ENCODE peak calls at places on chromosome 22, in nine cellular contexts. U, F, S, Z, N, T, C, I and H are unnamed samples. For H3K4me1, the result is how much of the 10 kb centered on the place peaks cover.

GRCh38 chr22:48607901-48608650 is 1219.6 kb downstream of the BRD1 start:
- DNase-seq in U (no peak), F (no peak), S (no peak), Z (no peak), N (no peak), T (no peak), C (no peak), I (no peak), H (no peak)

GRCh38 chr22:49554741-49555140 is 272.9 kb downstream of the BRD1 start:
- DNase-seq in U (peak), F (no peak), S (no peak), Z (no peak), N (no peak), T (no peak), C (no peak), I (no peak), H (no peak)

GRCh38 chr22:43750751-43751150 is 61.4 kb downstream of the EFCAB6 start:
- DNase-seq in U (no peak), F (no peak), S (no peak), Z (no peak), N (no peak), T (no peak), C (no peak), I (no peak), H (no peak)

GRCh38 chr22:49869855-49870712 is 16.4 kb downstream of the ZBED4 start:
- DNase-seq in U (no peak), F (no peak), S (no peak), Z (no peak), N (no peak), T (peak), C (no peak), I (no peak), H (no peak)

GRCh38 chr22:36194971-36195370 is 6.6 kb downstream of the APOL4 start:
- DNase-seq in U (peak), F (peak), S (peak), Z (peak), N (peak), T (peak), C (peak), I (peak), H (peak)

GRCh38 chr22:28417426-28417825 is 262.2 kb downstream of the TTC28 start:
- DNase-seq in U (no peak), F (no peak), S (no peak), Z (no peak), N (no peak), T (no peak), C (no peak), I (no peak), H (no peak)

GRCh38 chr22:43745783-43746356 is 66.2 kb downstream of the EFCAB6 start:
- DNase-seq in U (no peak), F (no peak), S (no peak), Z (no peak), N (no peak), T (no peak), C (no peak), I (no peak), H (no peak)

GRCh38 chr22:44372611-44373010 is 59.9 kb upstream of the SHISAL1 start:
- DNase-seq in U (no peak), F (no peak), S (no peak), Z (no peak), N (no peak), T (no peak), C (no peak), I (no peak), H (no peak)

GRCh38 chr22:48505891-48506290 is 1321.8 kb downstream of the BRD1 start:
- DNase-seq in U (no peak), F (no peak), S (no peak), Z (no peak), N (no peak), T (no peak), C (no peak), I (no peak), H (no peak)

GRCh38 chr22:17272511-17272991 is 53.3 kb upstream of the ADA2 start:
- DNase-seq in U (no peak), F (no peak), S (no peak), Z (no peak), N (no peak), T (no peak), C (no peak), I (no peak), H (no peak)

GRCh38 chr22:40194656-40195055 is 16.9 kb downstream of the TNRC6B start:
- DNase-seq in U (no peak), F (no peak), S (no peak), Z (no peak), N (no peak), T (no peak), C (no peak), I (no peak), H (no peak)

GRCh38 chr22:44648821-44649566 is 53.0 kb upstream of the PRR5 start:
- DNase-seq in U (peak), F (peak), S (no peak), Z (no peak), N (no peak), T (no peak), C (no peak), I (peak), H (no peak)

GRCh38 chr22:49381595-49382450 is 445.9 kb downstream of the BRD1 start:
- DNase-seq in U (no peak), F (no peak), S (no peak), Z (no peak), N (no peak), T (no peak), C (no peak), I (no peak), H (no peak)

GRCh38 chr22:49971232-49972162 is 10.9 kb downstream of the PIM3 start:
- DNase-seq in U (peak), F (peak), S (peak), Z (peak), N (peak), T (peak), C (peak), I (peak), H (peak)

GRCh38 chr22:22180738-22181514 is 63.7 kb upstream of the VPREB1 start:
- DNase-seq in U (no peak), F (no peak), S (no peak), Z (no peak), N (no peak), T (no peak), C (no peak), I (no peak), H (no peak)

GRCh38 chr22:35555941-35556547 is 15.4 kb downstream of the RASD2 start:
- DNase-seq in U (no peak), F (no peak), S (no peak), Z (no peak), N (no peak), T (no peak), C (no peak), I (no peak), H (no peak)

GRCh38 chr22:24460418-24461089 is 33.2 kb downstream of the ADORA2A start:
- DNase-seq in U (no peak), F (no peak), S (no peak), Z (no peak), N (no peak), T (peak), C (no peak), I (no peak), H (no peak)

GRCh38 chr22:27999876-28000275 is 80.8 kb upstream of the PITPNB start:
- DNase-seq in U (no peak), F (no peak), S (no peak), Z (no peak), N (no peak), T (no peak), C (no peak), I (no peak), H (no peak)

GRCh38 chr22:26634189-26634588 is 12.4 kb downstream of the CRYBA4 start:
- DNase-seq in U (no peak), F (no peak), S (no peak), Z (no peak), N (no peak), T (no peak), C (no peak), I (no peak), H (no peak)

GRCh38 chr22:39820266-39820665 is 73.3 kb downstream of the ENTHD1 start:
- DNase-seq in U (no peak), F (no peak), S (no peak), Z (peak), N (no peak), T (no peak), C (no peak), I (no peak), H (no peak)

GRCh38 chr22:24357547-24357946 is 69.9 kb upstream of the ADORA2A start:
- DNase-seq in U (no peak), F (no peak), S (no peak), Z (no peak), N (no peak), T (no peak), C (no peak), I (no peak), H (no peak)

GRCh38 chr22:48697223-48697622 is 1130.5 kb downstream of the BRD1 start:
- DNase-seq in U (no peak), F (no peak), S (no peak), Z (no peak), N (no peak), T (no peak), C (no peak), I (no peak), H (no peak)

GRCh38 chr22:49259870-49260615 is 567.6 kb downstream of the BRD1 start:
- DNase-seq in U (no peak), F (no peak), S (no peak), Z (no peak), N (no peak), T (no peak), C (no peak), I (no peak), H (no peak)

GRCh38 chr22:24965822-24966626 is 13.5 kb downstream of the KIAA1671 start:
- DNase-seq in U (peak), F (no peak), S (peak), Z (peak), N (peak), T (no peak), C (peak), I (peak), H (peak)

GRCh38 chr22:48488611-48489456 is 1338.8 kb downstream of the BRD1 start:
- DNase-seq in U (no peak), F (no peak), S (no peak), Z (no peak), N (no peak), T (no peak), C (no peak), I (no peak), H (no peak)

GRCh38 chr22:22093743-22094142 is 111.2 kb upstream of the TOP3B start:
- DNase-seq in U (no peak), F (no peak), S (no peak), Z (no peak), N (no peak), T (no peak), C (no peak), I (no peak), H (no peak)

GRCh38 chr22:38453065-38453672 is 1.8 kb downstream of the KCNJ4 start:
- DNase-seq in U (no peak), F (no peak), S (no peak), Z (no peak), N (no peak), T (no peak), C (no peak), I (no peak), H (no peak)
- H3K4me1 ChIP-seq in U (under half), F (under half), S (under half), Z (under half), N (under half), T (under half), C (under half), I (under half), H (under half)

GRCh38 chr22:46070722-46071450 is 79.4 kb upstream of the PPARA start:
- DNase-seq in U (peak), F (peak), S (peak), Z (peak), N (no peak), T (peak), C (no peak), I (peak), H (peak)

GRCh38 chr22:46072030-46072881 is 78.1 kb upstream of the PPARA start:
- DNase-seq in U (peak), F (peak), S (peak), Z (no peak), N (peak), T (peak), C (no peak), I (peak), H (peak)

GRCh38 chr22:46072981-46073682 is 77.2 kb upstream of the PPARA start:
- DNase-seq in U (peak), F (peak), S (peak), Z (no peak), N (no peak), T (no peak), C (no peak), I (no peak), H (peak)

GRCh38 chr22:46070215-46070721 is 80.1 kb upstream of the PPARA start:
- DNase-seq in U (peak), F (peak), S (peak), Z (peak), N (peak), T (peak), C (peak), I (peak), H (peak)

DNA sequence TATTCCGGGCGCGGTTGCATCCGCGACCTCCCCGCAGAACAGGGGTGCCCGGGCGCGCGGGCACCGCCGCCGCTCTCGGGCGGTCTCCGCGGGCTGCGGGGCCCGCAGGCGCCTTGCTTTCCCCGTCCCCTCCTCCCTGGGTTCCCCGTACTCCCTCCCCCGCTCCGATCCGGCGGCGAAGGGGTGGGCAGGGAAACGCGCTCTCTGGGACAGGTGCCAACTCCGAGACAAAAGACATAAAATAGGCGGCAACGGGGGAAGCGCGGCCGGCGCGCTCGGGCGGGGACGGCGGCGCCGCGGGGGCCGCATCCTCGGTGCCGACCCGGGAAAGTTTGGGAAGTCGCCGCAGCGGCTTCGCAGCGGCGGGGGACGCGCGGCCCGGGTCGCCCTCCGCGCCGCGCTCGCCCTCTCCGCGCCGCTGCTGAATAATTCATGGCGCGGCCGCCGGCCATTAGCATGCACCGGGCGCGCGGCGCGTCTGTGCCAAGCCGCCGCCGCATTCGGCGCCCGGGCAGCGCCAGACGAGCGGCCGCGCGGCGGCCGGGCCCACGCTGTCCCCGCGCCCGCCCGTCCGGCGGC is 78.8 kb upstream of the PPARA start:
- DNase-seq in U (peak), F (peak), S (peak), Z (peak), N (peak), T (peak), C (peak), I (peak), H (peak)
- H3K4me1 ChIP-seq in U (under half), F (under half), S (under half), Z (under half), N (under half), T (under half), C (under half), I (half or more), H (under half)

GRCh38 chr22:41922940-41923594 is 3.5 kb downstream of the TNFRSF13C start:
- DNase-seq in U (no peak), F (no peak), S (no peak), Z (no peak), N (no peak), T (no peak), C (no peak), I (no peak), H (no peak)
- H3K4me1 ChIP-seq in U (under half), F (under half), S (under half), Z (under half), N (under half), T (under half), C (under half), I (under half), H (under half)

DNA sequence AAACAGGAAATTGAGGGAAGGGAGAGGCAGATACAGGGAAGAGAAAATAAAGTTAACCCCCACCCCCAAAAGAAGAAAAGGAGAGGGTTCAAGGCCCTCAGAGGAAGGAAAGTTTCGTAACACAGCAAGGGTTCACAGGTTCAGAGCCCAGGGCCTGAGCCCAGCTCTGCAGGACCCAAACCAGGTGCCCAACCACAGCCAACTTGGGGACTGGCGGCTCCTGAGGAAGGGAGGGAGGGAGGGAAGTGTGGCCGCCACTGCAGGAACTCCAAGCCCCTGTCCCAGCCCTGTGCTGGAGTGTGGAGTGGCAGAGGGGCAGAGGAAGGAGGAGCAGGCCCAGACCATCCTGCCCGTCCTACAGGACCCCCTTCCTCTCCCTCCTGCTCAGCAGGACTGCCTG is 59.2 kb downstream of the ELFN2 start:
- DNase-seq in U (no peak), F (no peak), S (no peak), Z (no peak), N (no peak), T (no peak), C (no peak), I (no peak), H (no peak)
- H3K4me1 ChIP-seq in U (under half), F (under half), S (under half), Z (under half), N (under half), T (under half), C (under half), I (under half), H (under half)

GRCh38 chr22:19994851-19995610 is 21.6 kb downstream of the ARVCF start:
- DNase-seq in U (no peak), F (no peak), S (no peak), Z (no peak), N (no peak), T (no peak), C (no peak), I (no peak), H (no peak)
- H3K4me1 ChIP-seq in U (under half), F (under half), S (under half), Z (under half), N (under half), T (under half), C (under half), I (under half), H (under half)